ENCODE peak calls at places on chromosomes 16 and 17, in seven cellular contexts. V, E, S, G, U, R and C are unnamed samples.

GRCh38 chr17:75525806-75526554 is 483 bp downstream of the LLGL2 start:
- DNase-seq in R (peak), G (no peak), U (peak), S (peak), V (no peak), E (no peak), C (no peak)

GRCh38 chr16:81604960-81605383 is 160.4 kb downstream of the CMIP start:
- DNase-seq in U (peak), S (peak), E (no peak), V (no peak), G (no peak), R (no peak), C (no peak)

GRCh38 chr17:22470411-22471175 is 778.3 kb downstream of the KCNJ18 start:
- DNase-seq in U (no peak), R (no peak), V (no peak), E (peak), S (no peak), G (no peak), C (no peak)

GRCh38 chr17:14334919-14335318 is 34.0 kb downstream of the HS3ST3B1 start:
- DNase-seq in G (no peak), E (no peak), S (no peak), R (no peak), V (no peak), U (no peak), C (no peak)

GRCh38 chr17:7021993-7022778 is 664 bp upstream of the BCL6B start:
- DNase-seq in E (peak), U (peak), R (peak), G (peak), S (peak), V (peak), C (no peak)

GRCh38 chr17:8922451-8922850 is 43.1 kb downstream of the PIK3R5 start:
- DNase-seq in G (no peak), E (no peak), U (peak), R (no peak), S (peak), V (no peak), C (peak)

GRCh38 chr16:23952128-23953041 is 116.6 kb downstream of the PRKCB start:
- DNase-seq in U (peak), R (peak), G (no peak), V (no peak), S (no peak), E (peak), C (no peak)

GRCh38 chr16:79599256-79599836 is 1.2 kb downstream of the MAF start:
- DNase-seq in S (no peak), E (no peak), V (peak), G (peak), U (peak), R (no peak), C (no peak)

GRCh38 chr16:2752850-2753522 is 548 bp downstream of the SRRM2 start:
- DNase-seq in S (peak), V (no peak), R (peak), E (peak), U (peak), G (peak), C (no peak)

GRCh38 chr17:57962441-57963148 is 7.4 kb upstream of the CUEDC1 start:
- DNase-seq in E (no peak), S (no peak), V (no peak), R (no peak), G (no peak), U (no peak), C (no peak)

GRCh38 chr17:75455896-75456416 is 479 bp upstream of the TMEM94 start:
- DNase-seq in V (no peak), E (no peak), G (no peak), R (no peak), S (no peak), U (no peak), C (no peak)

GRCh38 chr17:22409160-22409751 is 716.9 kb downstream of the KCNJ18 start:
- DNase-seq in E (no peak), S (no peak), R (no peak), V (no peak), G (no peak), U (no peak), C (no peak)

GRCh38 chr17:79956853-79957252 is 78.8 kb downstream of the TBC1D16 start:
- DNase-seq in S (no peak), E (no peak), V (peak), G (no peak), R (no peak), U (no peak), C (no peak)

GRCh38 chr17:6668727-6669425 is 17.3 kb downstream of the C17orf100 start:
- DNase-seq in V (no peak), E (no peak), R (no peak), G (no peak), S (no peak), U (no peak), C (no peak)

GRCh38 chr16:67897231-67897630 is 4.2 kb downstream of the PSKH1 start:
- DNase-seq in V (no peak), E (no peak), R (no peak), U (no peak), S (no peak), G (no peak), C (no peak)

GRCh38 chr17:19534562-19535149 is 1.0 kb downstream of the SLC47A1 start:
- DNase-seq in E (peak), U (no peak), R (no peak), G (no peak), V (peak), S (no peak), C (no peak)

GRCh38 chr17:27669136-27669535 is 38.1 kb downstream of the LGALS9 start:
- DNase-seq in G (no peak), V (peak), E (no peak), U (no peak), R (no peak), S (no peak), C (no peak)

GRCh38 chr16:10069374-10069773 is 112.9 kb downstream of the GRIN2A start:
- DNase-seq in G (no peak), S (no peak), U (no peak), R (no peak), E (no peak), V (no peak), C (no peak)

GRCh38 chr16:85425061-85425662 is 188.0 kb upstream of the GSE1 start:
- DNase-seq in S (no peak), R (peak), U (no peak), G (no peak), V (peak), E (peak), C (no peak)

GRCh38 chr16:16183562-16183961 is 39.7 kb downstream of the ABCC6 start:
- DNase-seq in U (no peak), S (no peak), R (no peak), G (no peak), V (peak), E (no peak), C (no peak)

GRCh38 chr16:397736-398332 is 835 bp downstream of the NME4 start:
- DNase-seq in R (peak), S (peak), G (peak), V (peak), U (peak), E (no peak), C (peak)

GRCh38 chr16:1069154-1069553 is 3.4 kb upstream of the SSTR5 start:
- DNase-seq in U (no peak), G (no peak), E (no peak), S (no peak), V (no peak), R (no peak), C (no peak)

GRCh38 chr16:10868562-10869469 is 8.2 kb upstream of the CIITA start:
- DNase-seq in G (no peak), V (peak), U (no peak), R (peak), S (no peak), E (no peak), C (no peak)

GRCh38 chr17:79002291-79002690 is 7.3 kb downstream of the CANT1 start:
- DNase-seq in G (no peak), R (no peak), S (no peak), E (no peak), V (peak), U (no peak), C (no peak)

GRCh38 chr17:76131692-76132573 is 9.1 kb downstream of the FOXJ1 start:
- DNase-seq in R (no peak), V (no peak), E (no peak), S (no peak), U (no peak), G (no peak), C (no peak)

GRCh38 chr17:14011740-14012405 is 57.4 kb upstream of the COX10 start:
- DNase-seq in U (no peak), V (no peak), G (no peak), S (no peak), E (no peak), R (no peak), C (no peak)

GRCh38 chr17:12077773-12078172 is 57.1 kb downstream of the MAP2K4 start:
- DNase-seq in G (no peak), U (no peak), R (no peak), S (no peak), V (no peak), E (no peak), C (no peak)

GRCh38 chr16:88329726-88330700 is 52.7 kb upstream of the ZNF469 start:
- DNase-seq in S (no peak), R (no peak), G (no peak), U (no peak), E (no peak), V (peak), C (no peak)

DNA sequence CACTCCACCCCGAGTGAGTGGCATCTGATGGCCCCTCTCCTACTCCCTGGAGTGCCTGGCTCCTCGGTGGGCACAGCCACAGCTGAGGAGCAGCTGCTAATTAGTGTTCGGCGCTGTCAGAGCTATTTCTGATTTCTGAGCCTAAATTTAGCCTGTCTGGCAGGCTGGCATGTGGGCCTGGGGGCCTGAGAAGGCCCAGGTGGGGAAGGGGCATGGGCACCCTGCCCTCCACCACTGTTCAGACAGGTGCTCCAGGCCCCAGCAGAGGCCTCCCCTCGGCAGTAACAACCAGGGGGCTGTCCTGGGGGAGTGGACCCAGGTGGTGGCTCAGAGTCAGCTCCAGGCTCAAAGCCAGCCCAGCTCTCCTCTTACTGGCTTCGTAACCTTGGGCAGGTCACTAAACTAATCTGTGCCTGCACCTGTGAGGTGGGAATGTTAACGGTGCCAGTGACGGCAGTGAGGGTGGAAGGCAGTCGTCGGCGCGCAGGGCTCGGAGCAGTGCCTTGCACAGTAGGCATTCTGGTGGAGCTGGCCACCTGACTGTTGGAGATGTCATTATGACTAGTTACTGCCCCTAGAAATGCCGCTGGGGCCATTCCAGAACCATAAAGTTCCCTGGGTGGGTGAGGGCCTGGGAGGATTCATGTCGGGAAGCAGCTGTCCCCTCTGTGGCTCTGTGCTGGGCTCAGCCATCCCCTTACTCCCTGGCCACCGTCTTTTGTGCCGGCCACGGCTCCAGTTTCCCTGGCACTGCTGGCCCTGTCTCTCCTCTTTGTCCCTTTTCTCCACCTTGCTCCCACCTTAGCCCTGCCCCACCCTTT is 6.6 kb downstream of the FMNL1 start:
- DNase-seq in E (no peak), S (no peak), U (peak), R (no peak), G (no peak), V (peak), C (no peak)
- TF ChIP-seq CTCF in E (no peak), S (no peak), U (no peak), R (no peak), G (no peak), V (no peak), C (no peak)

GRCh38 chr17:38891441-38891840 is 21.6 kb downstream of the LASP1 start:
- DNase-seq in U (no peak), E (no peak), S (no peak), R (no peak), V (peak), G (no peak), C (no peak)
- H3K4me3 ChIP-seq in U (no peak), E (no peak), S (no peak), R (no peak), V (no peak), G (no peak), C (no peak)

DNA sequence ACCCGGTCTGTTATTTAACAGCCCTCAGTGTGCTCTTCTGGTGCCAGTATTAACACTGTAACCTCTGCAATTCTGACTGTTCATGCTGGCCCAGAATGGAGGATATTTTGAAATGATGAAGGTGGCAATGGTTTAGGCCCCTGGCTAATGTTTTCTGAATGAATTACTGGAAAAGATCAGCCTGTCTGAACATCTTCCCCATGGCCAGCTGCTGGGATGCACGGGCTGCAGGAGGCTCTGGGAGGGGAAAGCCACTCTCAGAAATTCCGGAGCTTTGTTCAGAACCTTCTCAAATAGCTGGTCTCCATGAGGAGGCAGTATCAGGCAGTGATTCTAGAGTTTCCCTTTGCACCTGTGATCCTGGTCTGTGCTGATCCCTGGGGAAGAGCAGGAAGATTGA is 5.0 kb downstream of the SLC6A2 start:
- DNase-seq in G (no peak), R (no peak), U (no peak), S (no peak), E (no peak), V (no peak), C (no peak)
- TF ChIP-seq CTCF in G (no peak), R (no peak), U (no peak), S (no peak), E (no peak), V (no peak), C (no peak)

DNA sequence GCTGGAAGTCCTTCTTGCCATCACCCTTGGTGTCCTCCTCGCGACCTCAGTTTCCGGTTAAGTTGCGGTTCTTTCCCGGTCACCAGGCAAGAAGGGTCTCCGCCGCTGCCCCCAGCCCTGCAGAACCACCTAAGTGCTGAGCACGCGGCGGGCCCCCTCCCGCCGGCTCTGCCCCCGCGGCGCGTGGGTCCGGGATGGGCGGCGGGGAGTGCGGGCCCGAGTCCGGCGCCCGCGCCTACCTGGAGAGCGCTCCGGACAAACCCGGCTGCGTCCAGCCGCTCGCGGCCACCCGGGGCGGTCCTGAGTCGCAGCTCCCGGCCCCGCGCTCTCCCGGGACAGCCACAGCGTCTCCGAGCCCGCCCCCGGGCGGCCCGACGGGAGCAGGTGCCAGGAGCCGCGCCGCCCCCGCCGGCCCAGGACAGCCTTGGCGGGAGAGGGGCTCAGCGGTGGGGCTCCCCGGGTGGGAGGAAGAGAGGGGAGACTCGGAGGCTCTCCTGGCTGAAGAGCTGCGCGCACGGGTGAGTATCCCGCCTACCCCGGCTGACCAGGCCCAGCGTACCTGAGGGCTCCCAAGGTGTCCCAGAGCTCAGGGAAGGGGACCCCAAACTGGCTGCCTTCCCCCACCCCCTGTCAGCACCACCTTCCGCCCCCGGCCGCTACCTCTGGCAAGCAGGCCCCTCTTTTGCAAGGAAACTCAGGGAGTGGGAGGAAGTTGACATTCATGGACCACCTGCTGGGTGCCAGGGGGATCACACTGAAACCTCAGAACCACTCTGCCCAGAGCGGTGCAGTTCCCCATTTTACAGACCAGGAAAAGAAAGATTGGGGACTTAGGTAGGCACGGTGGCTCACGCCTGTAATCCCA is 22.2 kb upstream of the C17orf113 start:
- DNase-seq in E (no peak), V (no peak), U (peak), S (no peak), G (peak), R (no peak), C (no peak)
- H3K4me3 ChIP-seq in E (no peak), V (no peak), U (no peak), S (peak), G (peak), R (peak), C (no peak)

DNA sequence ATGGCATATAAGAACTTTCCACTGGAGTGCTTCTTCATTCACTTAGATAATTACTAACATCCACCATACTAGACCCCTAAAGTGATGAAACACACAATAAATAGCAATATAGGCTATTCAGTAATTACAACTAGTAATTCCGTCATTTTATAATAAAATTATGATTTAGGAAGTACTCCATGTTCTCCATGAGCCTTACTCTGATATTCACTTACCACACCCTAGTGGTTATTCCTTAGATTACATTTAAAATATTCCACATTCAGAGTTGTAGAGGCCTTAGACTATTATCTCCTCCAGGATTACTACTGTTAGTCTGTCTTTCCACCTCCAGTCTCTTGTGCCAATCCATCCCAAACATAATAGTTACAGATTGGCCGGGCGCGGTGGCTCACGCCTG is 62.4 kb downstream of the STH start:
- DNase-seq in R (no peak), G (peak), E (no peak), V (no peak), S (peak), U (no peak), C (no peak)
- TF ChIP-seq CTCF in R (no peak), G (peak), E (peak), V (no peak), S (peak), U (peak), C (no peak)

GRCh38 chr17:384622-385194 is 32.1 kb upstream of the RPH3AL start:
- DNase-seq in E (no peak), U (no peak), G (no peak), S (no peak), V (no peak), R (no peak), C (no peak)

GRCh38 chr17:385836-386144 is 33.2 kb upstream of the RPH3AL start:
- DNase-seq in U (no peak), V (no peak), G (no peak), E (no peak), R (no peak), S (no peak), C (no peak)

GRCh38 chr17:386145-386876 is 33.7 kb upstream of the RPH3AL start:
- DNase-seq in S (peak), V (peak), R (peak), E (peak), G (peak), U (peak), C (no peak)

GRCh38 chr17:383771-384621 is 31.4 kb upstream of the RPH3AL start:
- DNase-seq in E (no peak), R (no peak), U (no peak), S (no peak), V (no peak), G (no peak), C (no peak)

DNA sequence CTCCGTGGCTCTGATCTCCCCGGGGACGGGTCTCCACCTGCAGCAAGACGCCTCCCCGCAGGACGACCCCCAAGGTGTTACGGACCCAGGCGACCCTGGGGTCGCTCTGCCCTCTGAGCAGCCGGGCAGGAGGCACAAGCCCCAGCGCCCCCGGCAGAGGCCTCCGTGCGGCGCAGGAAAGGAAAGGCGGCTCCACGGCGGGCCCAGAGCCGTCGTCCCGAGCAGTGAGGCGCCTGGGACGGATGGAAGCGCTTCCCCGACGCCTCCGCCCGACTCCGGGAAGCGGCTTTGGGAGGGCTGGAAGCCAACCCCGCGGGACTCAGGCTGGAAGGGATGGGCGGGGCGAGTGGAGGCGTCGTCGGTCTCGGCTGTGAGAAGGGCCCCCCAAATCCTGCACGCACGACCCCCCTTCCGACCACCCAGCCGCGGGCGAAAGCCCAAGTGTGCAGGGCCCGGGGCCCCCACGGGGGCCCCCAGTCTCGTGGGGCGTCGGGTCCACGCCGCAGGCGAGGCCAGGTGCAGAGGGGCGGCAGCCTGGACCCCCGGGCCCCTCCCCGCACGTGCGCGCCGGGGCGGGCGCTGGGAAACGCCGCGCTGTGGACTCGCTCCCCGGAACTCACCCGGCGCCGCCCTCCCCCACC is 32.7 kb upstream of the RPH3AL start:
- DNase-seq in V (peak), G (peak), E (peak), R (peak), S (peak), U (peak), C (no peak)
- H3K4me3 ChIP-seq in V (peak), G (peak), E (peak), R (peak), S (peak), U (peak), C (peak)

GRCh38 chr17:66296289-66296725 is 6.1 kb upstream of the PRKCA start:
- DNase-seq in R (no peak), V (no peak), U (no peak), S (no peak), E (no peak), G (no peak), C (no peak)
- TF ChIP-seq CTCF in R (no peak), V (no peak), U (no peak), S (no peak), E (no peak), G (no peak), C (no peak)